ENCODE peak calls at places on chromosomes 16 and 17, in ten cellular contexts. O, U, W, Z, F, H, E, A, N and J are unnamed samples.

GRCh38 chr17:82020874-82021727 is 1.6 kb downstream of the CENPX start:
- DNase-seq in O (peak), U (peak), W (peak), Z (peak), F (peak), H (peak), E (peak), A (peak), N (peak), J (peak)

GRCh38 chr17:29196784-29197515 is 16.8 kb upstream of the MYO18A start:
- DNase-seq in O (no peak), U (no peak), W (no peak), Z (no peak), F (no peak), H (no peak), E (no peak), A (no peak), N (no peak), J (no peak)

GRCh38 chr17:21042434-21043295 is at the start of gene USP22:
- DNase-seq in O (peak), U (peak), W (no peak), Z (peak), F (no peak), H (no peak), E (no peak), A (peak), N (peak), J (peak)

GRCh38 chr17:78524870-78525510 is 52.2 kb downstream of the DNAH17 start:
- DNase-seq in O (no peak), U (no peak), W (no peak), Z (no peak), F (no peak), H (no peak), E (no peak), A (no peak), N (no peak), J (no peak)

GRCh38 chr16:27929818-27930217 is 133.7 kb downstream of the GSG1L start:
- DNase-seq in O (no peak), U (no peak), W (no peak), Z (no peak), F (no peak), H (no peak), E (no peak), A (no peak), N (no peak), J (no peak)

GRCh38 chr17:80921741-80922579 is 69.7 kb upstream of the CHMP6 start:
- DNase-seq in O (no peak), U (no peak), W (no peak), Z (no peak), F (no peak), H (no peak), E (no peak), A (no peak), N (no peak), J (no peak)

GRCh38 chr16:3793161-3793576 is 75.8 kb upstream of the TRAP1 start:
- DNase-seq in O (no peak), U (no peak), W (no peak), Z (no peak), F (peak), H (no peak), E (no peak), A (no peak), N (no peak), J (no peak)

GRCh38 chr16:74756203-74756602 is 18.4 kb downstream of the FA2H start:
- DNase-seq in O (no peak), U (no peak), W (no peak), Z (no peak), F (no peak), H (no peak), E (no peak), A (no peak), N (no peak), J (no peak)

GRCh38 chr17:49887086-49887743 is 39.3 kb upstream of the TAC4 start:
- DNase-seq in O (no peak), U (no peak), W (no peak), Z (no peak), F (no peak), H (no peak), E (no peak), A (no peak), N (no peak), J (no peak)

GRCh38 chr17:66426397-66427033 is 124.1 kb downstream of the PRKCA start:
- DNase-seq in O (peak), U (peak), W (no peak), Z (no peak), F (no peak), H (peak), E (peak), A (no peak), N (peak), J (no peak)

GRCh38 chr16:27980919-27981670 is 82.4 kb downstream of the GSG1L start:
- DNase-seq in O (no peak), U (no peak), W (no peak), Z (no peak), F (no peak), H (no peak), E (no peak), A (no peak), N (no peak), J (no peak)